ENCODE peak calls at places on chromosome 1, in eight cellular contexts. One of them, this sample, is unnamed.

GRCh38 chr1:225766967-225767413 is 10.6 kb upstream of the SRP9 start:
- DNase-seq in kidney tubule cell: peak
- DNase-seq in kidney epithelial cell: no peak
- DNase-seq in activated CD4-positive, alpha-beta T cell treated with anti-CD3 and anti-CD28 coated beads for 24 hours: no peak
- DNase-seq in AG04450: peak
- DNase-seq in fibroblast of pulmonary artery: peak
- DNase-seq in fibroblast of lung: peak
- DNase-seq in activated CD8-positive, alpha-beta memory T cell treated with anti-CD3 and anti-CD28 coated beads, Interleukin-2, amount 50 U/mL, for 4 hours: no peak
- DNase-seq in this sample: peak

GRCh38 chr1:218872026-218872425 is 301.7 kb upstream of the LYPLAL1 start:
- DNase-seq in kidney tubule cell: no peak
- DNase-seq in kidney epithelial cell: no peak
- DNase-seq in activated CD4-positive, alpha-beta T cell treated with anti-CD3 and anti-CD28 coated beads for 24 hours: no peak
- DNase-seq in AG04450: no peak
- DNase-seq in fibroblast of pulmonary artery: no peak
- DNase-seq in fibroblast of lung: no peak
- DNase-seq in activated CD8-positive, alpha-beta memory T cell treated with anti-CD3 and anti-CD28 coated beads, Interleukin-2, amount 50 U/mL, for 4 hours: no peak
- DNase-seq in this sample: no peak

GRCh38 chr1:16161717-16162116 is 5.8 kb upstream of the EPHA2 start:
- DNase-seq in kidney tubule cell: no peak
- DNase-seq in kidney epithelial cell: no peak
- DNase-seq in activated CD4-positive, alpha-beta T cell treated with anti-CD3 and anti-CD28 coated beads for 24 hours: no peak
- DNase-seq in AG04450: no peak
- DNase-seq in fibroblast of pulmonary artery: no peak
- DNase-seq in fibroblast of lung: no peak
- DNase-seq in activated CD8-positive, alpha-beta memory T cell treated with anti-CD3 and anti-CD28 coated beads, Interleukin-2, amount 50 U/mL, for 4 hours: no peak
- DNase-seq in this sample: no peak

GRCh38 chr1:76687324-76688018 is 179.8 kb upstream of the ST6GALNAC5 start:
- DNase-seq in kidney tubule cell: peak
- DNase-seq in kidney epithelial cell: no peak
- DNase-seq in activated CD4-positive, alpha-beta T cell treated with anti-CD3 and anti-CD28 coated beads for 24 hours: no peak
- DNase-seq in AG04450: no peak
- DNase-seq in fibroblast of pulmonary artery: no peak
- DNase-seq in fibroblast of lung: no peak
- DNase-seq in activated CD8-positive, alpha-beta memory T cell treated with anti-CD3 and anti-CD28 coated beads, Interleukin-2, amount 50 U/mL, for 4 hours: no peak
- DNase-seq in this sample: peak

GRCh38 chr1:184792450-184792969 is 37.9 kb upstream of the EDEM3 start:
- DNase-seq in kidney tubule cell: peak
- DNase-seq in kidney epithelial cell: peak
- DNase-seq in activated CD4-positive, alpha-beta T cell treated with anti-CD3 and anti-CD28 coated beads for 24 hours: no peak
- DNase-seq in AG04450: peak
- DNase-seq in fibroblast of pulmonary artery: peak
- DNase-seq in fibroblast of lung: peak
- DNase-seq in activated CD8-positive, alpha-beta memory T cell treated with anti-CD3 and anti-CD28 coated beads, Interleukin-2, amount 50 U/mL, for 4 hours: no peak
- DNase-seq in this sample: no peak

GRCh38 chr1:67431869-67432578 is 1.8 kb upstream of the SERBP1 start:
- DNase-seq in kidney tubule cell: no peak
- DNase-seq in kidney epithelial cell: no peak
- DNase-seq in activated CD4-positive, alpha-beta T cell treated with anti-CD3 and anti-CD28 coated beads for 24 hours: no peak
- DNase-seq in AG04450: no peak
- DNase-seq in fibroblast of pulmonary artery: no peak
- DNase-seq in fibroblast of lung: no peak
- DNase-seq in activated CD8-positive, alpha-beta memory T cell treated with anti-CD3 and anti-CD28 coated beads, Interleukin-2, amount 50 U/mL, for 4 hours: no peak
- DNase-seq in this sample: no peak

GRCh38 chr1:8095584-8095983 is 69.5 kb upstream of the ERRFI1 start:
- DNase-seq in kidney tubule cell: peak
- DNase-seq in kidney epithelial cell: no peak
- DNase-seq in activated CD4-positive, alpha-beta T cell treated with anti-CD3 and anti-CD28 coated beads for 24 hours: no peak
- DNase-seq in AG04450: no peak
- DNase-seq in fibroblast of pulmonary artery: no peak
- DNase-seq in fibroblast of lung: no peak
- DNase-seq in activated CD8-positive, alpha-beta memory T cell treated with anti-CD3 and anti-CD28 coated beads, Interleukin-2, amount 50 U/mL, for 4 hours: no peak
- DNase-seq in this sample: peak

GRCh38 chr1:153597206-153597605 is 15.7 kb downstream of the S100A16 start:
- DNase-seq in kidney tubule cell: peak
- DNase-seq in kidney epithelial cell: no peak
- DNase-seq in activated CD4-positive, alpha-beta T cell treated with anti-CD3 and anti-CD28 coated beads for 24 hours: no peak
- DNase-seq in AG04450: no peak
- DNase-seq in fibroblast of pulmonary artery: no peak
- DNase-seq in fibroblast of lung: peak
- DNase-seq in activated CD8-positive, alpha-beta memory T cell treated with anti-CD3 and anti-CD28 coated beads, Interleukin-2, amount 50 U/mL, for 4 hours: no peak
- DNase-seq in this sample: peak

GRCh38 chr1:82034812-82035211 is 234.1 kb downstream of the ADGRL2 start:
- DNase-seq in kidney tubule cell: no peak
- DNase-seq in kidney epithelial cell: no peak
- DNase-seq in activated CD4-positive, alpha-beta T cell treated with anti-CD3 and anti-CD28 coated beads for 24 hours: no peak
- DNase-seq in AG04450: no peak
- DNase-seq in fibroblast of pulmonary artery: no peak
- DNase-seq in fibroblast of lung: no peak
- DNase-seq in activated CD8-positive, alpha-beta memory T cell treated with anti-CD3 and anti-CD28 coated beads, Interleukin-2, amount 50 U/mL, for 4 hours: no peak
- DNase-seq in this sample: no peak

GRCh38 chr1:178551940-178552339 is 39.0 kb downstream of the TEX35 start:
- DNase-seq in kidney tubule cell: no peak
- DNase-seq in kidney epithelial cell: no peak
- DNase-seq in activated CD4-positive, alpha-beta T cell treated with anti-CD3 and anti-CD28 coated beads for 24 hours: no peak
- DNase-seq in AG04450: no peak
- DNase-seq in fibroblast of pulmonary artery: no peak
- DNase-seq in fibroblast of lung: no peak
- DNase-seq in activated CD8-positive, alpha-beta memory T cell treated with anti-CD3 and anti-CD28 coated beads, Interleukin-2, amount 50 U/mL, for 4 hours: no peak
- DNase-seq in this sample: no peak

This sample was measured in dermis microvascular lymphatic vessel endothelial cell.